ENCODE peak calls at places on chromosomes 4 and X, in ten cellular contexts. X, Y, N, J, B, T, Z, E, D and Q are unnamed samples.

GRCh38 chr4:53313510-53313909 is 52.4 kb downstream of the SCFD2 start:
- DNase-seq in X (peak; percentile 74), Y (no peak), N (no peak), J (no peak), B (no peak), T (no peak), Z (no peak), E (peak; percentile 14), D (no peak), Q (no peak)

GRCh38 chrX:15714529-15714928 is 23.5 kb upstream of the CA5B start:
- DNase-seq in X (no peak), Y (no peak), N (no peak), J (no peak), B (no peak), T (no peak), Z (peak; percentile 58), E (no peak), D (no peak), Q (no peak)

GRCh38 chrX:78119521-78120227 is 15.6 kb downstream of the PGK1 start:
- DNase-seq in X (peak; percentile 27), Y (no peak), N (no peak), J (no peak), B (no peak), T (no peak), Z (no peak), E (no peak), D (no peak), Q (no peak)

GRCh38 chr4:1351854-1352633 is 5.0 kb downstream of the UVSSA start:
- DNase-seq in X (peak; percentile 96), Y (peak; percentile 88), N (peak; percentile 91), J (peak; percentile 90), B (peak; percentile 93), T (peak; percentile 82), Z (peak; percentile 90), E (peak; percentile 64), D (peak; percentile 86), Q (peak; percentile 91)

GRCh38 chr4:59553739-59554126 is 1646.4 kb upstream of the ADGRL3 start:
- DNase-seq in X (no peak), Y (no peak), N (no peak), J (no peak), B (no peak), T (no peak), Z (no peak), E (peak; percentile 55), D (peak; percentile 20), Q (no peak)

GRCh38 chr4:3419836-3420605 is 21.7 kb upstream of the HGFAC start:
- DNase-seq in X (no peak), Y (no peak), N (peak; percentile 26), J (no peak), B (no peak), T (no peak), Z (peak; percentile 8), E (no peak), D (no peak), Q (peak; percentile 15)

GRCh38 chr4:101256222-101256621 is 91.1 kb downstream of the PPP3CA start:
- DNase-seq in X (no peak), Y (no peak), N (no peak), J (no peak), B (no peak), T (no peak), Z (no peak), E (no peak), D (no peak), Q (no peak)

GRCh38 chrX:37712458-37712857 is 26.9 kb downstream of the XK start:
- DNase-seq in X (no peak), Y (no peak), N (no peak), J (no peak), B (no peak), T (no peak), Z (no peak), E (no peak), D (no peak), Q (no peak)

GRCh38 chr4:111937368-111937767 is 207.9 kb upstream of the FAM241A start:
- DNase-seq in X (peak; percentile 47), Y (no peak), N (no peak), J (peak; percentile 23), B (no peak), T (no peak), Z (no peak), E (peak; percentile 37), D (peak; percentile 18), Q (no peak)

GRCh38 chrX:1434871-1435240 is 17.9 kb downstream of the ASMTL start:
- DNase-seq in X (no peak), Y (no peak), N (peak; percentile 38), J (no peak), B (no peak), T (no peak), Z (no peak), E (no peak), D (no peak), Q (peak; percentile 61)